ENCODE peak calls at places on chromosomes 13 and 19, in eight cellular contexts. L is mucosa of descending colon, U is heart left ventricle, K is tibial artery, O is brain microvascular endothelial cell, N is fibroblast of pulmonary artery, Q is fibroblast of lung, E is BE2C. P is an unnamed sample.

GRCh38 chr13:98657506-98658085 is 80.7 kb upstream of the STK24 start:
- DNase-seq in U (no peak), E (no peak), K (no peak), O (no peak), L (no peak), Q (no peak), N (no peak), P (peak)

GRCh38 chr13:95276119-95276505 is 25.1 kb downstream of the ABCC4 start:
- DNase-seq in E (no peak), U (no peak), L (no peak), Q (no peak), N (no peak), K (no peak), O (no peak), P (peak)

GRCh38 chr13:32475403-32475802 is 47.5 kb upstream of the N4BP2L1 start:
- DNase-seq in K (no peak), Q (no peak), U (no peak), N (no peak), O (no peak), E (peak), L (no peak), P (no peak)

GRCh38 chr13:109979186-109979585 is 192.8 kb upstream of the IRS2 start:
- DNase-seq in K (no peak), Q (no peak), L (no peak), N (no peak), O (no peak), U (no peak), E (no peak), P (no peak)

GRCh38 chr19:50975766-50976165 is 6.4 kb upstream of the KLK6 start:
- DNase-seq in L (no peak), Q (no peak), O (no peak), U (no peak), N (no peak), K (no peak), E (no peak), P (no peak)

GRCh38 chr13:78152415-78152814 is 233.8 kb upstream of the EDNRB start:
- DNase-seq in U (no peak), N (no peak), K (no peak), Q (no peak), L (no peak), E (no peak), O (no peak), P (no peak)

GRCh38 chr13:78657699-78658629 is 991 bp downstream of the OBI1 start:
- DNase-seq in U (no peak), Q (peak), E (no peak), L (no peak), O (no peak), K (no peak), N (peak), P (peak)

GRCh38 chr13:112134150-112135075 is 67.5 kb downstream of the SOX1 start:
- DNase-seq in U (no peak), N (no peak), O (no peak), E (no peak), L (no peak), Q (no peak), K (peak), P (no peak)

GRCh38 chr13:100542546-100543156 is 45.9 kb downstream of the GGACT start:
- DNase-seq in N (peak), L (no peak), Q (peak), U (peak), O (peak), E (no peak), K (no peak), P (peak)

GRCh38 chr13:105587786-105588185 is 947.7 kb downstream of the EFNB2 start:
- DNase-seq in L (no peak), K (no peak), E (no peak), U (no peak), Q (peak), O (peak), N (no peak), P (no peak)

GRCh38 chr19:35090160-35090794 is 25.3 kb upstream of the FXYD3 start:
- DNase-seq in O (peak), E (peak), N (peak), L (no peak), U (peak), K (no peak), Q (peak), P (peak)

GRCh38 chr13:96474158-96474606 is 384.3 kb downstream of the HS6ST3 start:
- DNase-seq in U (no peak), O (no peak), Q (no peak), L (no peak), E (no peak), K (no peak), N (no peak), P (no peak)

GRCh38 chr13:32001392-32001768 is 30.2 kb upstream of the FRY start:
- DNase-seq in O (peak), E (no peak), K (no peak), L (no peak), U (peak), Q (peak), N (peak), P (peak)

GRCh38 chr13:51066091-51066831 is 44.8 kb downstream of the C13orf42 start:
- DNase-seq in O (peak), L (no peak), U (peak), N (no peak), Q (peak), E (no peak), K (no peak), P (no peak)

GRCh38 chr13:90455861-90456260 is 891.6 kb upstream of the MIR17HG start:
- DNase-seq in L (no peak), N (peak), E (no peak), K (no peak), Q (peak), U (no peak), O (no peak), P (no peak)

GRCh38 chr13:55403887-55404487 is 1736.7 kb upstream of the PRR20A start:
- DNase-seq in E (no peak), L (no peak), K (no peak), N (no peak), Q (no peak), O (no peak), U (no peak), P (no peak)

GRCh38 chr19:48608798-48609263 is 2.3 kb downstream of the SPACA4 start:
- DNase-seq in Q (peak), U (no peak), E (peak), N (peak), L (peak), K (peak), O (peak), P (peak)

GRCh38 chr19:34734601-34735103 is 609 bp downstream of the ZNF181 start:
- DNase-seq in K (no peak), N (no peak), U (no peak), O (no peak), E (no peak), Q (no peak), L (peak), P (no peak)

GRCh38 chr19:4449022-4449825 is 8.4 kb downstream of the UBXN6 start:
- DNase-seq in U (peak), E (no peak), Q (no peak), N (no peak), K (peak), O (no peak), L (no peak), P (no peak)

GRCh38 chr19:36151144-36152051 is 849 bp downstream of the COX7A1 start:
- DNase-seq in U (peak), K (peak), E (no peak), N (peak), L (peak), Q (no peak), O (no peak), P (peak)

GRCh38 chr19:10640361-10640760 is 13.8 kb upstream of the ILF3 start:
- DNase-seq in U (no peak), L (peak), Q (no peak), O (no peak), K (no peak), N (no peak), E (no peak), P (no peak)

GRCh38 chr19:49442793-49443365 is 1.6 kb upstream of the SLC17A7 start:
- DNase-seq in N (peak), Q (peak), E (peak), U (peak), L (peak), K (peak), O (peak), P (peak)

DNA sequence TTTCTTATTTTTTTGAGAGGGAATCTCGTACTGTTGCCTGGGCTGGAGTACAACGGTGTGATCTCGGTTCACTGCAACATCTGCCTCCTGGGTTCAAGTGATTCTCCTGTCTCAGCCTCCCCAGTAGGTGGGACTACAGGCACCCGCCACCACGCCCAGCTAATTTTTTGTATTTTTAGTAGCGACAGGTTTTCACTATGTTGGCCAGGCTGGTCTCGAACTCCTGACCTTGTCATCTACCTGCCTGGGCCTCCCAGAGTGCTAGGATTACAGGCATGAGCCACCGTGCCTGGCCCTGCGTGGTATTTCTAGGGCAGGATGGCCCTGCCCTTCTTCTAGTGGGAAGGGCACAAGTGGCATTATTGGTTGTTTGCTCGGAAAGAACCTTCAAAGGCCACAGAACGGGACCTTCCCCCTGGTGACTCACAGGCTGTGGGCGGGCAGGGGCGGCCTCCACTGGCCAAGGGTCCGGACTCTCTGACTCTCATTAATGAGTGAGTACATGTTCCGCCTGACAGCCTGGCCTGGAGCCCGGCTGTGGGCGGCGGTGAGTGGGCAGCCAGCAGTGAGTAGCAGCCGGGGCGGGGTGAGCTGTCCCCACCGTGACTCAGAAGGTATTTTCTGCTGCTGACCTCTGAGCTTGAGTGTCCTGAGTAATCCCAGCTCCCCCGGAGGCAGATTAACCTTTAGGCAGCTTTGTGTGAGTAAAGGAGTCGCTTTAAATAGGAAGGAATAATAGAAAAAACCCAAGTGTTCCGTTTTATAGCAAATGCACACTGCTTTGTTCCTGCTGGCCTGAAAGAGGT is 5.1 kb downstream of the DOT1L start:
- DNase-seq in O (peak), Q (peak), K (peak), U (peak), N (peak), L (peak), E (peak), P (peak)
- H3K4me3 ChIP-seq in O (peak), Q (no peak), K (no peak), U (no peak), N (peak), L (no peak), E (no peak), P (peak)

GRCh38 chr19:19053508-19054314 is 10.1 kb upstream of the SLC25A42 start:
- DNase-seq in O (peak), Q (no peak), K (no peak), N (peak), E (peak), U (peak), L (peak), P (peak)
- TF ChIP-seq CTCF in O (peak), Q (peak), K (peak), N (peak), E (peak), U (peak), L (peak), P (peak)

DNA sequence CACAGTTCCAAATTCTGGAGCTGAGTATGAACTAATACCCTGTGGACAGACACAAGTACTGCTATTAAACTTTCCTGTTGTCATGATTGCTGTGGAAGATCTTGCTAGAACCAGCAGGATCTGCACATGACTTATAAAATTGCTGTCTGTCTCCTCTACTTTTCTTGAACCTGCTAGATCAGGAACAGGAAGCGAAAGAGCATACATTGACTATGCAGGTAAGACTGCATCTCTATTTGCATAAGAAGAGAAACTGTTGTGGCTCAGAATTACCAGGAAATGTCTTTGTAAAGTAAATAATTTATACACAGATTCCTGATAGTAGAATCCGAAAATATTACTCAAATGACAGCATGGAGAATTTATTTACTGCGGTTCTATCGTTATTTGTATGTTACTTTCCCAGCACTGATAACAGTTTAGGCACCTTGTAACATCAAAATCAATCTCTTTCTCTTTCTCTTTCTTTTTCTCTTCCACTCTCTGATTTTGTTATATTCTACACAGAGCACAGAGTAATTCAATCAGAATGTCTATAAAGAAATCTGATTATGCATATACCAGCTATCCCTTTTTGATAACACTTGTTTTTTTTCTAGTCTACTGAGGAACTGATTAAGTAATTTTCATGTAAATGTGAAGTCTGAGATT is 226.5 kb downstream of the MYO16 start:
- DNase-seq in L (no peak), Q (no peak), N (no peak), K (no peak), O (no peak), U (no peak), E (no peak), P (no peak)
- H3K4me3 ChIP-seq in L (no peak), Q (no peak), N (no peak), K (no peak), O (no peak), U (no peak), E (no peak), P (no peak)

DNA sequence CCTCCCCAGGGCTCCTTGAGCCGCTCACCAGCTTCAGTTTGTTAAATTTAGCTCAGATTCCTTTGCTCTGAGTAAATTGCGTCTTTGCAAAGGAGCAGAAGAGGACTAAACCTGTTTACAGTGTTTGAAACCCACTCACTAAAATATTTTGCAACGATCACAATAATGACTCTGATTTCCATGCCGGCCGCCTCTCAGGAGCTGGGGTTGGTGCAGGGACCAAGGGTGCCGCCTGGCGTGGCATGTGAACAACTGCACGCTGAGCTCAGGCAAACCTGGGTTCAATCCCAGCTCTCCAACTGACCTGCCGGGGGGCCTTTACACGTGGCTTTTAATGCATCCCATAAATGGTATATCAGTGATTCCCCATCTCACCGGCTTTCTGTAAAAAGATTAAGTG is 68.7 kb upstream of the CACNA1A start:
- DNase-seq in U (no peak), Q (no peak), L (no peak), N (no peak), K (no peak), E (peak), O (no peak), P (no peak)
- TF ChIP-seq CTCF in U (no peak), Q (peak), L (no peak), N (peak), K (no peak), E (peak), O (peak), P (no peak)

DNA sequence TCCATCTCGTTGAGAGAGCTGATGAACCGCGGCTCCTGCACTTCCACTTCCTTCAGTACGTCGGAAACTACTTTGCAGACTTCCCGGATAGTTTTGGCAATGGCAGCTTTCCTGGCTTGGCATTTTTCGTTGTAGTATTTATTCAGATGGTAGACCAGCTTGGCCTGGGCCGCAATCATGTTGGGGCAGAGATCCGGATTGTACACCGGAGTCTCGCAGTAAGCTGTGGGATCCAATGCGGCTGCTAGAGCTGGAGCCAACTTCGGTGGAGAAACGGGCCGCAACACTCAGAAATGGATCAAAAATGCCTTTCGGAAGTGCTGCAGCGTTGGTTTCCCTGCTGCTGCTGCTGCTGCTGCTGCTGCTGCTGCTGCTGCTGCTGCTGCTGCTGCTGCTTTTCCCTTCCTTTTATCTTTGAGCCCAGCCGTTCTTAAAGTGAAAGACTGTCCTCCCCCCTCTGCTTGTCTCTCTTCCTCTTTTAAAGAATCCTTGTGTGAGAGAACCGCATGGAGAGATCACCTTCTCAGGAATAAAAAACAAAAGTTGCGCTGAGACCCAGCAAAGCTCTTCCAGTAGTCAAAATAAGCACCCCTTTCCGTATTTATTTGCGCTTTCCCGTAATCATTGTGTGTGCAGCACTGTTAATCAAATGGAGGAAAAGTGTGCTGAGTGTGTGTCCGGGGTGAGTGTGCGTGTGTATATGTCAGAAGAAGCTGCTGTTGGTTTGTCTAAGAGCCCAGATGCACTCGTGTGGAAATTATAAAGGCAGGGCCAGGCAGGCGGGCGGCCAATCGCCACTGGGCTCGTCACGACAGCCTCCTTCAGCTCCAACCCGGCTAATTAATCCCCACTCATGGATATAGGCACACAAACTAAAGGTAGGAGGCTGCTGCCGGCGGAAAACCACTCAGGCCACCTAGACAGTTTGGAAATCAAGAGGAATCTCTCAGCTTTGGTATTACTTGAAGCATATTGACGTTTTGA is at the start of gene MAB21L1:
- DNase-seq in E (peak), L (no peak), N (peak), U (no peak), O (peak), Q (peak), K (peak), P (no peak)
- H3K4me3 ChIP-seq in E (peak), L (no peak), N (peak), U (peak), O (peak), Q (peak), K (peak), P (peak)

GRCh38 chr13:80137994-80138393 is 202.9 kb downstream of the SPRY2 start:
- DNase-seq in U (no peak), N (no peak), L (no peak), Q (no peak), K (no peak), O (no peak), E (no peak), P (no peak)
- TF ChIP-seq CTCF in U (no peak), N (no peak), L (no peak), Q (no peak), K (no peak), O (no peak), E (no peak), P (no peak)

GRCh38 chr19:2050991-2051770 is at the start of gene MKNK2:
- DNase-seq in K (peak), U (peak), E (peak), L (peak), N (peak), Q (peak), O (peak), P (peak)
- H3K4me3 ChIP-seq in K (peak), U (peak), E (peak), L (peak), N (peak), Q (peak), O (peak), P (peak)

GRCh38 chr19:7933828-7934725 is 8.1 kb upstream of the CTXN1 start:
- DNase-seq in O (no peak), K (no peak), E (no peak), U (peak), Q (no peak), L (no peak), N (no peak), P (no peak)
- TF ChIP-seq CTCF in O (no peak), K (no peak), E (no peak), U (no peak), Q (no peak), L (no peak), N (no peak), P (no peak)